ENCODE peak calls at places on chromosomes 11 and 22, in seven cellular contexts. H is pancreas, T is aorta, C is small intestine, X is right cardiac atrium, J is SK-N-SH, F is PC-3. U is an unnamed sample. For H3K4me1, the result is how much of the 10 kb centered on the place peaks cover.

GRCh38 chr22:12613199-12613598 is 2914.8 kb upstream of the OR11H1 start:
- DNase-seq in H (no peak), T (no peak), C (no peak), X (no peak), J (no peak), F (no peak), U (no peak)

GRCh38 chr22:31211862-31212730 is at the start of gene LIMK2:
- DNase-seq in H (peak), T (peak), C (peak), X (peak), J (peak), F (peak), U (peak)

GRCh38 chr22:44611880-44612496 is 90.0 kb upstream of the PRR5 start:
- DNase-seq in H (no peak), T (no peak), C (no peak), X (no peak), J (no peak), F (no peak), U (no peak)

GRCh38 chr22:46079093-46079860 is 71.0 kb upstream of the PPARA start:
- DNase-seq in H (peak), T (peak), C (no peak), X (peak), J (no peak), F (no peak), U (peak)

GRCh38 chr11:70109903-70110302 is 31.8 kb downstream of the ANO1 start:
- DNase-seq in H (peak), T (no peak), C (no peak), X (peak), J (no peak), F (no peak), U (no peak)

GRCh38 chr11:1920909-1921575 is 1.5 kb downstream of the TNNT3 start:
- DNase-seq in H (no peak), T (peak), C (no peak), X (peak), J (peak), F (no peak), U (no peak)

GRCh38 chr11:29306527-29306926 is 710.3 kb downstream of the KCNA4 start:
- DNase-seq in H (no peak), T (peak), C (no peak), X (no peak), J (no peak), F (peak), U (no peak)

GRCh38 chr11:110121204-110121603 is 28.0 kb downstream of the ZC3H12C start:
- DNase-seq in H (no peak), T (no peak), C (no peak), X (no peak), J (no peak), F (peak), U (no peak)

GRCh38 chr11:20274031-20274430 is 89.5 kb upstream of the HTATIP2 start:
- DNase-seq in H (no peak), T (no peak), C (no peak), X (no peak), J (no peak), F (no peak), U (no peak)

GRCh38 chr22:42939941-42940653 is 74.9 kb downstream of the PACSIN2 start:
- DNase-seq in H (peak), T (peak), C (peak), X (no peak), J (no peak), F (peak), U (peak)

GRCh38 chr11:40230821-40231220 is 1228.6 kb downstream of the LRRC4C start:
- DNase-seq in H (no peak), T (no peak), C (no peak), X (no peak), J (no peak), F (no peak), U (no peak)

GRCh38 chr11:95092549-95093324 is 3.1 kb downstream of the ENDOD1 start:
- DNase-seq in H (no peak), T (no peak), C (peak), X (no peak), J (peak), F (peak), U (no peak)

GRCh38 chr22:39520054-39520873 is at the start of gene ATF4:
- DNase-seq in H (peak), T (peak), C (peak), X (peak), J (peak), F (peak), U (peak)

GRCh38 chr11:13745165-13745564 is 76.7 kb downstream of the FAR1 start:
- DNase-seq in H (no peak), T (no peak), C (no peak), X (no peak), J (no peak), F (no peak), U (no peak)

GRCh38 chr11:121930004-121930965 is 185.7 kb downstream of the BLID start:
- DNase-seq in H (no peak), T (no peak), C (no peak), X (peak), J (no peak), F (no peak), U (no peak)

GRCh38 chr11:9265211-9266131 is at the start of gene DENND5A:
- DNase-seq in H (peak), T (peak), C (peak), X (peak), J (peak), F (peak), U (peak)

GRCh38 chr22:17369553-17370035 is 334 bp downstream of the CECR2 start:
- DNase-seq in H (peak), T (no peak), C (no peak), X (peak), J (peak), F (no peak), U (no peak)

GRCh38 chr11:135075740-135076139 is 663.7 kb upstream of the B3GAT1 start:
- DNase-seq in H (peak), T (peak), C (peak), X (peak), J (no peak), F (peak), U (no peak)

GRCh38 chr11:68018730-68019190 is 8.6 kb downstream of the ALDH3B1 start:
- DNase-seq in H (peak), T (no peak), C (no peak), X (no peak), J (no peak), F (no peak), U (no peak)

GRCh38 chr11:4025957-4026324 is 68.7 kb upstream of the RRM1 start:
- DNase-seq in H (no peak), T (no peak), C (no peak), X (no peak), J (peak), F (no peak), U (no peak)

GRCh38 chr11:46710821-46711269 is 8.2 kb upstream of the F2 start:
- DNase-seq in H (no peak), T (peak), C (no peak), X (peak), J (no peak), F (peak), U (no peak)

GRCh38 chr11:128919192-128919591 is 23.5 kb downstream of the TP53AIP1 start:
- DNase-seq in H (no peak), T (peak), C (no peak), X (peak), J (no peak), F (no peak), U (no peak)

GRCh38 chr11:2579315-2580060 is 120.3 kb downstream of the KCNQ1OT1 start:
- DNase-seq in H (peak), T (peak), C (no peak), X (peak), J (peak), F (no peak), U (no peak)

GRCh38 chr22:42901790-42902508 is 44.9 kb upstream of the ARFGAP3 start:
- DNase-seq in H (no peak), T (no peak), C (no peak), X (peak), J (no peak), F (no peak), U (no peak)

DNA sequence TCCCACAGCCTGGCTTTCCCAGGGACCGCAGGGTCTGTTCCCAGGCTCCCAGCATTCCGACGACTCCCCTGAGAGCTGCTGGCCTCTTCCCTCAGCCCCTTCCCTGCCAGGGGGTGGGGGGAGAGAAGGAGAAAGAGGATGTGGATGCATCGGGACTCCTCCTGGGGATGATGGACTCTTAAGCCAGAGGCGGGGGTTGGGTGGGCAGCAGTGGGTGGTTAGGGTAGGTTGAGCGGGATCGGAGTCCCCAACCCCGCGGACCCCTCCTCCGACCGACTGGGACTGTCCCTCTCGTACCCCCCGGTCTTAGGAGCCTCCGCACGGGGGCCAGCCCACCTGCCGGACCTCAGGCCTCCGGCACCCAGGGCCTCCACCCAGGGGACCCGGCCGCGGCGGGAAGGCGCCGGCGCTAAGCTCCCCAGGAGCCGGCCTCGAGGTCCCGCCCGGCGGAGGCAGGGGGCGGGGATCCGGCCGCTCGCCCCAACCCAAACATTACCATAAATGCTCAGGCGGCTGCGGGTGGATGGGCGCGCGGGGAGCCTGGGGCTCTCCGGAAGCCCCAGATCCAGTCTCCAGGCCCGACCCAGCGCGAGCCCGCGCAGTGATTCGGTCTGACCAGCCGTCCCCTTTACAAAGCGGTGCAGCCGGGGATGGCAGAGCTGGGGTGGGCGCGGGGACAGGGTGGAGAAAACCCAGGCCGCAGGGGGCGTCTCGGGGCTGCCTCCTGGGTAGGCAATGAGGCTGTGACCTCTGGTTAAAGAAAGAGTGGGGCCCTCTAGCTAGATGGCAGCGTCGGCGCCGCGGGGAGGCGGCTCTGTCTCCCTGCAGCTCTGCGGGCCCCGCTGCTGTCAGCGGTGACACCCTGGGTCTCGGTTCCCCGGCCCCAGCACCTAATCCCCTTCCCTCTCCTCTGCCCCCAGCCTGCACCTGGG is 3.9 kb upstream of the MCAM start:
- DNase-seq in H (no peak), T (peak), C (peak), X (peak), J (no peak), F (peak), U (no peak)
- H3K4me1 ChIP-seq in H (under half), T (under half), C (under half), X (under half), J (under half), F (under half), U (under half)

GRCh38 chr22:20940904-20941385 is 23.7 kb downstream of the CRKL start:
- DNase-seq in H (no peak), T (no peak), C (peak), X (no peak), J (no peak), F (no peak), U (no peak)

GRCh38 chr22:20937031-20937793 is 20.0 kb downstream of the CRKL start:
- DNase-seq in H (no peak), T (no peak), C (peak), X (no peak), J (no peak), F (no peak), U (no peak)

GRCh38 chr22:20940178-20940790 is 23.1 kb downstream of the CRKL start:
- DNase-seq in H (no peak), T (no peak), C (no peak), X (no peak), J (no peak), F (no peak), U (no peak)

GRCh38 chr22:20938272-20938671 is 21.1 kb downstream of the CRKL start:
- DNase-seq in H (no peak), T (no peak), C (peak), X (no peak), J (no peak), F (no peak), U (no peak)

DNA sequence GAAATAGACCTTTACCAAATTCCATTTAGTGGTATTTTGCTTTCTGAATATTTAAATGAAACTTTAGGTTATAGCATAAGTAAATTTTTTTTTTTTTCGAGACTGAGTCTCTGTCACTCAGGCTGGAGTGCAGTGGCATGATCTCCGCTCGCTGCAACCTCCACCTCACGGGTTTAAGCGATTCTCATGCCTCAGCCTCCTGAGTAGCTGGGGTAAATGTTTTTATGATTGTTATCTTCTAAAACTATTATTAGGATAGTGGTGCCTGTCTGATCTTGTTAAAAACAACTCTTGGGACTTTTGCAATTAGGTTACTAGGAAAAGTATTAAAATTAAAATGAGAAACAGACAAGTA is 20.6 kb downstream of the CRKL start:
- DNase-seq in H (no peak), T (no peak), C (no peak), X (no peak), J (no peak), F (no peak), U (no peak)
- H3K4me1 ChIP-seq in H (under half), T (under half), C (under half), X (under half), J (under half), F (under half), U (under half)

DNA sequence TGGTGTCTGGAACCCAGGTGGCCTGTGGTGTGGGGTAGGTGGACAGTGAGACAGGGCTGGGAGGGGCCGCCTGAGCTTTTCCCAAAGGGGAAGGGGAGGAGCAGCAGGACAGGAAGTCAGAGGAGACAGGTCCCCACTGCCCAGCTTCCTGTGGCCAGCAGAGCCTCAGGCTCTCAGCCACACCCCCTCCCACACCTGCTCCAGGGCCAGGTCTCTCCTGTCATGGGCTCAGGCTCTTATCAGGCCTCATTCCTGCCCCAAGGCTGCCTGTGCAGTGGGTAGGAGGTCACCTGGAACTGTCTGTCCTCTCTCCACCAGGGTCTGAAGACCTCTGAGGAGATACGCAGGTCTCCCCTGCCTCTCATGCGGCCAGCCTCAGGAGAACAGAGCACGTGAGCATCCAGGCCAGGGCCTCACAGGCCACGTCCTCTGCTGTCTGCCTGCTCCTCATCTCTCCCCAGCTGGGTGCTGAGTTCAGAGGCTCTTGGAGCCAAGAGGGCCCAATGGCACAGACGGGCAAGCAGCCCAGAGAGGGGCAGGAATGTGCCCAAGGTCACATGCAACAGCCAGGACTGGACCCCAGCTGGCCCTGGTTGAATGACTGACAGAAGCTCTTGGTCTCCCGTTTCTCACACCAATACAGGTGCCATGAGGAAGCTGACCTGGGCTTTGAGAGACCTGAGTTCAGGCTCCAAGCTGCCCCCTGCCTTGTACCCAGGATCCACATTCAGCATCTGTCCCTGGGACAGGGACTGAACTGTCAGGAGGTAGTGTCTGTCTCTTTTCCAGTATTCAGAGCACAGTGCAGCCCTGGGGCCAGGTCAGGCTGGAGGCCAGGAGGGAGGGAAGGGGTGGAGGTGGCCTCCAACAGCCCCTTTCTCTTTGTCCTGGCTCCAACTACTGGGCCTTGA is 16.7 kb downstream of the STARD10 start:
- DNase-seq in H (peak), T (no peak), C (no peak), X (peak), J (no peak), F (no peak), U (no peak)
- H3K4me1 ChIP-seq in H (half or more), T (under half), C (under half), X (under half), J (under half), F (under half), U (under half)

GRCh38 chr11:5174934-5175333 is 20.4 kb upstream of the OR52A1 start:
- DNase-seq in H (no peak), T (no peak), C (no peak), X (no peak), J (no peak), F (no peak), U (no peak)

GRCh38 chr11:5171856-5172255 is 17.3 kb upstream of the OR52A1 start:
- DNase-seq in H (no peak), T (no peak), C (no peak), X (no peak), J (no peak), F (no peak), U (no peak)
- H3K4me1 ChIP-seq in H (under half), T (under half), C (under half), X (under half), J (under half), F (under half), U (under half)

DNA sequence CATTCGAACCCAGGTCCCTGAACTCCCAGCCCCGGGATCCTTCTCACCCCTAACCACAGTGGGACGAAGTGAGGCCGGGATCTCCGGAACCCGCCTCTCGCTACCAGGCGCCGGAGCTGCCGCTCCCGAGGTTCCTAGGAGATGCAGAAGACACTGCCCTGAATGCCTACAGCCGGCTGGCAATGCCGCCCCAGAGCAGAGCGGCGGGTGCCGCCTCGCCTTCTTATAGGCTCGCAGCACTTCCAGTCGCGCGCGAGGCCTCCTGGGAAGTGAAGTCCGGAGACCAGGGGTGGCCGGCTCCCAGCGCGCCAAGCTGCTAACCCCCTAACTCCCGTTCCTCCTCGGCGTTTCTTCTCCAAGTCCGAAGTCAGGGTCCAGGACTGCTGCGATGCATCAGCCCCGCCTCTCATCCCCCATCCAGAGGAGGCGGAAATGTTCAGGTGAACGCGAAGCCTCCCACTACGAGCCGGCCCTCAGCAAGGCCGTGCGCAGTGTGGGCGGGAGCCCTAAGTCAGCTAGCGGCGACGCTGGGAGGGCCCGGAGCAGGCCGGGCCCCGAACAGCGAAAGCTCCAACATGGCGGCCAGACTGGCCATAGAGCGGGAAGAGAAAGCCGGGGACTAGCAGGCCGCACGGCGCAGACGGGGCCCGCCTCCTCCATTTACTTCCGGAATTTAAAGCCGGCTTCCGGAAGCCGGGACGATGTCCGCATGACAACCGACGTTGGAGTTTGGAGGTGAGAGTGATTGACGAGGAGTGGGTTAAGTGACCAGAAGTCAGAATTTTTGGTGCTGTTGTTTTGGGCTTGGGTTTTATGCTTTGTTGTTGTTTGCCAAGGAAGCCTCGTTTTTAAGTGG is at the start of the genes CYB561A3 and TMEM138:
- DNase-seq in H (peak), T (peak), C (peak), X (peak), J (peak), F (peak), U (peak)
- H3K4me1 ChIP-seq in H (under half), T (under half), C (under half), X (under half), J (under half), F (under half), U (under half)

GRCh38 chr11:130872102-130872501 is 44.2 kb downstream of the SNX19 start:
- DNase-seq in H (no peak), T (no peak), C (no peak), X (peak), J (no peak), F (no peak), U (no peak)
- H3K4me1 ChIP-seq in H (under half), T (under half), C (under half), X (under half), J (under half), F (under half), U (under half)

GRCh38 chr11:96222102-96222501 is 120.9 kb downstream of the MAML2 start:
- DNase-seq in H (no peak), T (no peak), C (no peak), X (no peak), J (no peak), F (no peak), U (no peak)
- H3K4me1 ChIP-seq in H (under half), T (under half), C (under half), X (under half), J (under half), F (under half), U (under half)

GRCh38 chr11:113159967-113160621 is 154.3 kb upstream of the TTC12 start:
- DNase-seq in H (no peak), T (no peak), C (no peak), X (no peak), J (no peak), F (no peak), U (no peak)

GRCh38 chr11:113160652-113161051 is 153.7 kb upstream of the TTC12 start:
- DNase-seq in H (no peak), T (no peak), C (no peak), X (no peak), J (no peak), F (no peak), U (no peak)

GRCh38 chr11:113161671-113162589 is 152.5 kb upstream of the TTC12 start:
- DNase-seq in H (no peak), T (no peak), C (no peak), X (peak), J (no peak), F (no peak), U (no peak)

GRCh38 chr11:113163291-113164030 is 150.9 kb upstream of the TTC12 start:
- DNase-seq in H (no peak), T (no peak), C (no peak), X (peak), J (no peak), F (no peak), U (no peak)

GRCh38 chr11:113162590-113162961 is 151.8 kb upstream of the TTC12 start:
- DNase-seq in H (no peak), T (no peak), C (no peak), X (peak), J (no peak), F (no peak), U (peak)
- H3K4me1 ChIP-seq in H (under half), T (under half), C (under half), X (under half), J (under half), F (under half), U (under half)

U was measured in SJSA1.